ENCODE peak calls at places on chromosomes 4 and X, in six cellular contexts. J is GM23248, K is PC-3, H is neural progenitor cell, P is MM.1S, C is SK-N-SH. N is an unnamed sample. For H3K9me3, H4K20me1 and H3F3A, the result is how much of the 10 kb centered on the place peaks cover.

GRCh38 chrX:42128020-42128419 is 204.7 kb upstream of the CASK start:
- DNase-seq in K (no peak), P (peak), J (no peak), C (no peak), H (no peak), N (no peak)

GRCh38 chr4:37549003-37549402 is 137.2 kb downstream of the RELL1 start:
- DNase-seq in J (peak), H (no peak), C (no peak), K (peak), P (no peak), N (peak)

GRCh38 chr4:88705805-88706518 is 8.3 kb upstream of the NAP1L5 start:
- DNase-seq in K (peak), J (peak), C (no peak), H (no peak), P (no peak), N (no peak)

GRCh38 chr4:145937990-145938611 is 522 bp downstream of the ZNF827 start:
- DNase-seq in P (peak), H (peak), K (peak), C (peak), J (peak), N (no peak)

GRCh38 chr4:4675636-4676035 is 133.8 kb upstream of the STX18 start:
- DNase-seq in J (no peak), C (no peak), K (no peak), P (no peak), H (no peak), N (no peak)

GRCh38 chr4:142402925-142403324 is 443.2 kb downstream of the INPP4B start:
- DNase-seq in C (no peak), H (no peak), P (no peak), K (peak), J (peak), N (no peak)

GRCh38 chr4:110527156-110527555 is 51.2 kb downstream of the ENPEP start:
- DNase-seq in H (no peak), J (no peak), P (no peak), C (no peak), K (no peak), N (no peak)

GRCh38 chr4:69078852-69079251 is 17.4 kb upstream of the UGT2B7 start:
- DNase-seq in P (no peak), H (no peak), C (no peak), K (no peak), J (no peak), N (no peak)

GRCh38 chrX:41688835-41689234 is at the start of gene GPR34:
- DNase-seq in J (no peak), H (no peak), C (no peak), K (no peak), P (no peak), N (no peak)

GRCh38 chr4:86013623-86014022 is 346.2 kb downstream of the MAPK10 start:
- DNase-seq in J (peak), K (no peak), P (no peak), H (no peak), C (no peak), N (no peak)

GRCh38 chrX:31124536-31124935 is 52.7 kb upstream of the FTHL17 start:
- DNase-seq in P (no peak), C (no peak), H (no peak), J (no peak), K (no peak), N (no peak)

GRCh38 chr4:2634014-2634413 is 97.6 kb downstream of the FAM193A start:
- DNase-seq in K (no peak), H (no peak), C (no peak), P (no peak), J (no peak), N (no peak)

DNA sequence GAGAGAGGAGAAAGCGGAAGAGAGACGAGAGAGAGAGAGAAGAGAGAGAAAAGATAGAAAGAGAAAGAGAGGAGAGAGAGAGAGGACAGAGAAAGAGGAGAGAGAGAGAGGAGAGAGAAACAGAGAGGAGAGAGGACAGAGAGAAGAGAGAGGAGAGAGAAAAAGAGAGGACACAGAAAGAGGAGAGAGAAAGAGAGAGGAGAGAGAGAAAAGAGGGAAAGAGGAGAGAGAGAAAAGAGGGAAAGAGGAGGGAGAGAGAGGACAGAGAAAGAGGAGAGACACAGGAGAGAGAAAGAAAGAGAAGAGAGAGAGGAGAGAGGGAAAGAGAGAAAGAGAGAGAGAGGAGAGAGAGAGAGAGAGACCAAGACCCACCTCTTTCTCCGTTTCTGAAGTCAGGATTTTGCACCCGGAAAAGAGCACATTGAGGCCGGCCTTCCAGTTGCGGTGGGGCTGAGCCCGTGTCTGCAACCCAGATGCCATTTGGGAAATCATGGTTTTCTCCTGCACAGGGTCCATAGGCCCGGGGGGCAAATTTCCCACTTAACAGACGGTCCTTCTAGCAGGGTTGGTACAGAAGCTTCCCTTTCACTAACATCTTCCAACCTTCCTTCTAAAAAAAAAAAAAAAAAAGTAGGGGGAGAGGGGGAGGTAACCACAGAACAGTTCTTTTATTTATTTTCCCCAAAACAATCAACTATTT is 60.9 kb downstream of the CRLF2 start:
- DNase-seq in C (no peak), J (no peak), P (no peak), K (no peak), H (no peak), N (no peak)
- H3K9me3 ChIP-seq in C (under half), J (under half), P (under half), K (under half), H (under half), N (under half)

DNA sequence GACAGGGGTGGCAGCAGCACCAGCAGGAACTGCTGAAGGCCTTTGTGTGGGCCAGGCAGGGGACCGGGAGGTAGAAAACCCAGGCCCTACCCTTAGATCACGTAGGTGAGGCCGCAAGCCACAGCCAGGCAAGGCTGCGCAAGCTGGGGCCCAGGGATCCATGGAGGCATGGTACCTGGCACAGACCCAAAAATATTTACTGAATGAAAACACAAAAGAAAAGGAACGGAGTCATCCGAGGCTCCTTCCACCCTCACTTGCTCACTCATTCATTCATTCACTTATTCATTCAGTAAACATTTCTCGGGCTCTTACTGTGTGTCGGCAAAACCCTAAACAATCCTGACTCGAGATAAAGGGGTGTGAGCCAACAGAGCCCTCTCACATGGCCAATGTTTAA is 102.3 kb downstream of the BCOR start:
- DNase-seq in P (no peak), K (no peak), H (no peak), J (no peak), C (no peak), N (no peak)
- H4K20me1 ChIP-seq in P (under half), K (under half), H (under half), J (under half), C (under half), N (under half)

DNA sequence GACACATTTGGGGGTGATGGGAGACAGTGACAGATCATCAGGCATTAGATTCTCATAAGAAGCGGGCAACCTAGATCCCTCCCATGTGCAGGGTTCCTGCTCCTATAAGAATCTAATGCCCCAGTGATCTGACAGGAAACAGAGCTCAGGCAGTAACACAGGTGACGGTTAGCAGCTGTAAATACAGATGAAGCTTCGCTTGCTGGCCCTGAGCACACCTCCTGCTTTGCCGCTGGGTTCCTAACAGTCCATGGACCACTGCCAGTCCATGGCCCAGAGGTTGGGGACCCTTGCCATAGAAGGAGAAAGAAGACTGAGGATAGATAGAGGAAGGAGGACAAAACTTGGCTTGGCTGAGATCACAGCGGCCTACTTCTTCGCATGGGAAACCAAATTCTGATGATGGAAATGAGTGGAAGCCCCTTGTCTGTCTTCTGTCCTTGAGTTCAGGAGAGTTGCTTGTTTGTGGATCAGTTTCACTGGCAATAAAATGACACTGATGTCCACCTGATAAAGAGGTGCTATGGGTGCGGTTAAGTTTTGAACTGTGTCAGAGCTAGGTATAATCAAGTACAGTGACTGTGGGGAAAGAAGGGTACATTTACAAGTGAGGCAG is 1.7 kb upstream of the TIFA start:
- DNase-seq in H (no peak), K (no peak), C (no peak), J (no peak), P (no peak), N (no peak)
- H3F3A ChIP-seq in H (under half), K (under half), C (under half), J (under half), P (under half), N (under half)

GRCh38 chr4:130071746-130072145 is 975.8 kb downstream of the C4orf33 start:
- DNase-seq in K (no peak), H (no peak), P (no peak), C (no peak), J (no peak), N (no peak)

GRCh38 chr4:130073145-130073790 is 977.3 kb downstream of the C4orf33 start:
- DNase-seq in H (no peak), C (no peak), P (no peak), K (no peak), J (no peak), N (no peak)

GRCh38 chr4:130068072-130068471 is 972.1 kb downstream of the C4orf33 start:
- DNase-seq in J (no peak), C (no peak), H (no peak), P (no peak), K (no peak), N (no peak)

GRCh38 chr4:130067419-130067818 is 971.5 kb downstream of the C4orf33 start:
- DNase-seq in C (no peak), P (no peak), H (no peak), K (no peak), J (no peak), N (no peak)
- H3K9me3 ChIP-seq in C (under half), P (under half), H (under half), K (under half), J (under half), N (under half)

GRCh38 chrX:24158881-24159280 is 9.4 kb downstream of the ZFX start:
- DNase-seq in K (no peak), J (no peak), H (no peak), P (no peak), C (no peak), N (no peak)
- H4K20me1 ChIP-seq in K (under half), J (under half), H (half or more), P (under half), C (half or more), N (half or more)

GRCh38 chr4:153573881-153574807 is 108.0 kb downstream of the TMEM131L start:
- DNase-seq in P (peak), K (peak), H (peak), J (peak), C (peak), N (peak)
- H3F3A ChIP-seq in P (under half), K (under half), H (under half), J (under half), C (under half), N (under half)

DNA sequence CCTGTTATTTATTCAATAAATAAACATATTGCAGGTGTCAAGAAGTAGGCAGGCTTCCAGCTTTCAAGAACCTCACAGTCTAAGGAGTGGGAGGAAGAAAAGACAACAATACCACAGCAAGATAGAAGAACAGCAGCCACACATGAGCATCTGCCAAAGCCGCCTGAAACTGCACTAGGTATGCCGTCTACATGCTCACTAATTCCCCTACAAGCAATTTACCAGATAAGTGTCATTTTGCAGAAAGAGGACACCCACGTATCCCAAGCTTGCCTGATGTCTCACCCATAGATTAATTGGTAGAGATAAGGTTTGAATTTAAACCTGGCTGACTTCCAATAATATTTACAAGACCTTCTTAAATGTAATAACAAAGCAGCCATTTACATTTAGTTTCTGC is 439.4 kb upstream of the CPEB2 start:
- DNase-seq in C (peak), K (no peak), H (no peak), P (no peak), J (no peak), N (no peak)
- H3K9me3 ChIP-seq in C (under half), K (under half), H (under half), P (under half), J (under half), N (under half)

DNA sequence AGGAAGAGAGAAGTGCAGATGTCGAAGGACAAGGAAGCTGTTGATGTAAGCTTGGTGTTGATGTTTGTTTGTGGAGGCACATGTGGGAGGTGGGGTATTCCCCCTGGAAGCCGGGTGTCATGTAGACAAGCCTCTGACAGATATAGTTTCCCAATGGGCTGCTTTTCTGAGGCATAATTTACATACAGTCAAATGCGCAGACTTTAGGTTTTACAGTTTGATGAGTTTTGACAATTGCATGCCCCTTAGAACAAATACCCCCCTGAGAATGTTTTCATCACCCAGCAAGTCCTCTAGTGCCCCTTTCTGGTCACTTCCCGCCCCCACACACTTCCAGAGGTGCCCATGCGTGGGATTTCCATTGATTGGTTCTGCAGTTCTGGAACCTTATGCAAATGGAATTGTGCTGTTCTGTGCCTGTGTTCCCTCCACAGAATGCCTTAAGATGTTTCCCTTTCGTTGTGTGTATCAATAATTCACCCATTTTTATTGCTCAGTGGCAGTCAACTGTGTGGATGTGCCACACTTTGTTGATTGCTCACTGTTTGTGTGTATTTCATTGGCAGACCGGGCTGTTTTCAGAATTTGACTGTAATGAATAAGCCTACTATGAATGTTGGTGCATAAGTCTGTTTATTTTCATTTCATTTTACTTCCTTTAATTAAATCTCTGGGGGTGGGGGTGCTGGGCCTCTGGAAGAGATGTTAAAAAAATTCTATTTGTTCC is 8.5 kb downstream of the EVC start:
- DNase-seq in H (no peak), P (no peak), J (no peak), K (no peak), C (no peak), N (no peak)
- H4K20me1 ChIP-seq in H (under half), P (under half), J (under half), K (under half), C (under half), N (under half)

GRCh38 chr4:185481390-185481789 is 9.9 kb upstream of the CCDC110 start:
- DNase-seq in J (no peak), C (no peak), H (no peak), P (no peak), K (no peak), N (no peak)
- H3F3A ChIP-seq in J (under half), C (under half), H (under half), P (under half), K (under half), N (under half)